ENCODE peak calls at places on chromosomes 6 and 20, in four cellular contexts. O is heart right ventricle, S is GM23248, W is adrenal gland. F is an unnamed sample. For H3K27me3 and H3K4me1, the result is how much of the 10 kb centered on the place peaks cover.

GRCh38 chr6:15588966-15589634 is 73.7 kb downstream of the DTNBP1 start:
- DNase-seq in O (no peak), S (peak), W (no peak), F (no peak)

GRCh38 chr20:62254021-62254724 is 15.9 kb downstream of the OSBPL2 start:
- DNase-seq in O (no peak), S (no peak), W (no peak), F (no peak)

GRCh38 chr6:160733045-160733646 is 31.1 kb downstream of the PLG start:
- DNase-seq in O (peak), S (peak), W (peak), F (peak)

GRCh38 chr20:45469336-45470261 is at the start of gene WFDC2:
- DNase-seq in O (no peak), S (no peak), W (no peak), F (peak)

GRCh38 chr6:164151762-164152161 is 737.2 kb downstream of the QKI start:
- DNase-seq in O (no peak), S (no peak), W (no peak), F (no peak)

GRCh38 chr6:71349976-71350615 is 61.5 kb downstream of the OGFRL1 start:
- DNase-seq in O (peak), S (peak), W (peak), F (peak)

GRCh38 chr20:4800676-4801449 is 79.2 kb downstream of the PRND start:
- DNase-seq in O (no peak), S (no peak), W (no peak), F (peak)

GRCh38 chr20:17570347-17571152 is 675 bp downstream of the DSTN start:
- DNase-seq in O (peak), S (peak), W (peak), F (peak)

GRCh38 chr6:158706369-158706982 is 56.6 kb downstream of the SYTL3 start:
- DNase-seq in O (peak), S (peak), W (peak), F (peak)

GRCh38 chr6:64717281-64717680 is 989.7 kb downstream of the EYS start:
- DNase-seq in O (no peak), S (no peak), W (no peak), F (no peak)

GRCh38 chr6:44263357-44264100 is 1.8 kb downstream of the NFKBIE start:
- DNase-seq in O (no peak), S (no peak), W (no peak), F (no peak)

GRCh38 chr20:36404435-36404978 is 98.4 kb downstream of the DLGAP4 start:
- DNase-seq in O (no peak), S (no peak), W (no peak), F (no peak)
- H3K27me3 ChIP-seq in O (under half), S (under half), W (under half), F (under half)

GRCh38 chr6:169837529-169838250 is 86.3 kb downstream of the ERMARD start:
- DNase-seq in O (no peak), S (no peak), W (peak), F (no peak)
- H3K4me3 ChIP-seq in O (no peak), S (no peak), W (no peak), F (no peak)

DNA sequence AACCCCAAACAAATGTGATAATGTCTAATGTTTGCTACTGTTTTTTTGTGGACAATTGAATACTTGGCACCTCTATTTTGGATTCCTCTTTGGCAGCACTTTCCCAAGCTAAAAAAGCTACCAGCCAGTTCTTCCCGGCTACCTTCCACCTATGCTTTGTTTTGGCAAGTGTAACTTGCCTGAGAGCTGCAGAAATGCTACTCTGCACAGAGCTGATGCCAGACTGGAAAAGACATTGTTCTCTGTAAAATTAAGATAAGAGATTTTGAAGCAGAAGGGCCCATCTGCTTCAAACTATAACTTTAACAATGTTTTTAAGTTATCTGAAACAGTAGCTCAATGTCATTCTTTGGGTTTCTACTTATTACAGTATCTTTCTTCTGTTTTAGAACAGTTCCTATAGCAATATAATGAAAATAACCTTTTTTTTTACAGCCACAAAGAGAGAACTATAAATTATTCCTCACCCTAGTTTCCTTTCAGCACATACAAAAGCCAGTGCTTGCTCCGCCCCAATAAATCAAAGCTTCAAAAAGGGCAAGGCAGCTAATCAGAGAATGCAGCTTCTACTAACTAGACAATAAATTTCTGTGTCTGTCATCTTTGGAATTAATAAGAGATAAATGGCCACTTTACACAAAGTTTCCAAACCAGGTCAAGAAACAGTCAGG is 183.1 kb downstream of the UBE3D start:
- DNase-seq in O (no peak), S (no peak), W (no peak), F (no peak)
- H3K4me1 ChIP-seq in O (under half), S (under half), W (under half), F (under half)

DNA sequence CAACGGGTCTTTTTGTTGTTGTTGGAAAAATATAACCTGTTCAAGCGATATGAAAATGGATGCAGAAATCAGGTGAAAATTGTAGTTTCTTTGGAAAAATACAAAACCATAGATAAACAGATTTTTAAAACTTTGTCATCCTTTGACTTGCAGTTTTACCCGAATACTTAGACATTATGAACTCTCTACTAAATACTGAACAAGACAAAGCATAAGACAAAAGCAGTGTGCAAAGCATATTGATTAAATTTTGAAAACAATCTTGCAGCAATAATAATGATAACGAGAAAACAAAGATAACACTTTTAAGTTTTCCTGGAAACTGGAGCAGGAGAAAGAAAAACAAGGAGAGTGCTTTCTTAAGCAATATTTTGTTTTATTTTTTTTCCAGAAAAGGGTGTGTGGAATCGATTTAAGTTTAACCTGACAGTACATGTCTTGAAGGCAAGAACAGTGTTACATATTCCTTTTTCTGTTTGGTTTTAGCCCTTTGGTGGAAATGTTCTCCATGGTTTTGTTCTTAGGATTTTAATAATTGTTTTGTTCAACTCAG is 1.3 kb upstream of the NKX2-4 start:
- DNase-seq in O (no peak), S (no peak), W (no peak), F (no peak)
- H3K27me3 ChIP-seq in O (half or more), S (half or more), W (half or more), F (under half)

GRCh38 chr20:25249198-25249931 is 1.5 kb downstream of the PYGB start:
- DNase-seq in O (no peak), S (peak), W (no peak), F (no peak)
- H3K4me3 ChIP-seq in O (peak), S (peak), W (peak), F (peak)

DNA sequence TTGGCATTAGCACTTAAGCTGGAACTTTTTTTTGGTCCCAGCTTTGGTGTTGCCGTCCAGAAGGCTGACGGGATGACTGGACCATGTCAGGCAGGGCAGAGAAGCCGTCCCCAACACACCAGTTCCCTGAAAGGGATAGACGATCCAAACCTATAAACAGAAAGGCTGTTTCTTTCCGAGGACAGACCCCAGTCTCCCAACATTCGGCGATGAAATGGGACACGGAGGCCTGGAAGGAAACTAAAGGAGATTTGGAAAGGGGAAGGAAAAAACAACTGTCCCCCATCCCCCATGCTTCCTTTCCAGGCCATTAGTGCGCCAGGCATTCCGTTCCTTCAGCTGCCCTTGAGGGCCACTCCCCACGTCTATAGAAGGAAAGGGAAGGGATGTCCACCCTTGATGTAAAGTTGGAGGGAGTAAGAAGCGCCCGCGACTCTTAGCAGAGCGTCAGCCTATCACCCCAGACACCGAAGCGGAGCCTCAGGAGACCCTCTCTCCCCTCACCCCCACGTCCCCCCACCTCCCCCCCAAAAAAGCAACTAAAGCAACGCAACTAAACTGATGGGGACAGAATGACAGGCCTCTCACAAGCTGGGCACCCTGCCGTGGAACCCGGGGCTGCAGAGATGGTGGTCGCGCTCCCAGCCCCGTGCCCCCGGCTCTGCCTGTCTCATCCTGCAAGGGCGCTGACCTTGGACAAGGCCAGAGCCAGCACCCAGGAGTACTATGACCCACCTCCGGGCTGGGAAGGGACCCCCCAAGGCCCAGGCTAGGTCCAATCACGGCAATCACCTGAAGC is 638 bp downstream of the BLCAP start:
- DNase-seq in O (peak), S (peak), W (peak), F (no peak)
- H3K4me1 ChIP-seq in O (under half), S (under half), W (under half), F (under half)

GRCh38 chr6:168131464-168132415 is 52.7 kb upstream of the FRMD1 start:
- DNase-seq in O (no peak), S (no peak), W (no peak), F (no peak)

GRCh38 chr6:168134399-168135201 is 55.6 kb upstream of the FRMD1 start:
- DNase-seq in O (no peak), S (no peak), W (no peak), F (no peak)

GRCh38 chr6:168133186-168133585 is 54.2 kb upstream of the FRMD1 start:
- DNase-seq in O (peak), S (peak), W (no peak), F (peak)

GRCh38 chr6:168132531-168133184 is 53.6 kb upstream of the FRMD1 start:
- DNase-seq in O (peak), S (peak), W (peak), F (peak)

GRCh38 chr6:168133707-168134398 is 54.8 kb upstream of the FRMD1 start:
- DNase-seq in O (no peak), S (peak), W (no peak), F (no peak)
- H3K27me3 ChIP-seq in O (under half), S (under half), W (under half), F (under half)

GRCh38 chr6:27091661-27092315 is 155.7 kb upstream of the PRSS16 start:
- DNase-seq in O (no peak), S (peak), W (no peak), F (no peak)
- H3K4me3 ChIP-seq in O (no peak), S (peak), W (no peak), F (peak)

DNA sequence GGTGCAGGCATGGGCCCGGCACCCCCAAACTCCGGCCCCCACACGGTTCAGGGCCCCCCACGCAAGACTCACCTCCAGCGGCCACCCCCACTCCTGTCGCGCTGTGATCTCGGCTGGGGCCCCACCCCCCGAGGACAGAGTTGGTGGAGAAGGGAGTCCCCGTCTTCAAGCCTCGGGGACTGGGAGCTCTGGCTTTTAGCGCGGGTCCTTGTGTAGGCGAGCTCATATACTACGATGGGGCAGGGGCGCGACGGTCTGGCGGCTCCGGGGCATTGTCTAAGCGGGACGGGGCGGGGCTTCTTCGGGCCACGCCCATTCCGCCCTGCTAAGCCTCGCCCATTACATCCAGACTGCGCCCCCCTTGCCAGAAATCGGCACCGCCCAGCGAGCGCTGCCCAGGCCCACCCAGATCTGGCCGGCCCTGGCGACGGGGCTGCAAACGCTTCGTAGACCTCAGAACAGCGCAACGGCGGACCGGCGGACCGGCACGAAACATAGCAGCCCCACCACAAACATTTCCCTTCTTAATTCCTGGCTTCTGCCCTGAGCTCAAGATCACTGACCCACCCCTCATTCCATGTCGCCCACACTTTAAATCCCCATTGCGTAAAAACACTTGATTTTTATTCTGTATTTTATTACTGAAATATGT is 1.0 kb upstream of the DDAH2 start:
- DNase-seq in O (peak), S (peak), W (peak), F (peak)
- H3K4me1 ChIP-seq in O (under half), S (under half), W (under half), F (under half)